ENCODE peak calls at places on chromosomes 11 and 22, in ten cellular contexts. F is activated CD4-positive, alpha-beta T cell treated with anti-CD3 and anti-CD28 coated beads for 1 hour; E is B cell; K is AG04450; U is AG08396; T is T-helper 9 cell; G is tibial artery; X is T-helper 2 cell treated with Interferon-gamma antibody and Interleukin-4, amounts not matched to agents 5 μg/mL and 100 μg/mL, for 36 hours; Z is neural crest cell; V is GM03348. I is an unnamed sample.

GRCh38 chr11:103436131-103436770 is 327.0 kb downstream of the DYNC2H1 start:
- DNase-seq in X (no peak), T (no peak), E (no peak), V (no peak), U (no peak), F (no peak), Z (no peak), G (no peak), K (no peak), I (no peak)

GRCh38 chr11:67583319-67584204 is at the start of gene GSTP1:
- DNase-seq in U (peak; percentile 97), X (peak; percentile 83), T (peak; percentile 70), E (peak; percentile 83), F (peak; percentile 64), Z (peak; percentile 92), G (peak; percentile 97), K (peak; percentile 78), V (peak; percentile 97), I (peak; percentile 76)

GRCh38 chr11:58560842-58561241 is 14.8 kb downstream of the LPXN start:
- DNase-seq in Z (no peak), V (no peak), U (no peak), F (no peak), X (no peak), E (no peak), G (no peak), T (no peak), K (no peak), I (no peak)

GRCh38 chr11:32374261-32374711 is 61.1 kb downstream of the WT1 start:
- DNase-seq in X (peak; percentile 18), T (no peak), V (peak; percentile 44), U (peak; percentile 18), E (no peak), G (no peak), F (no peak), K (no peak), Z (peak; percentile 25), I (peak; percentile 13)

GRCh38 chr11:92329644-92330043 is 105.0 kb downstream of the FAT3 start:
- DNase-seq in T (no peak), X (no peak), E (no peak), G (no peak), K (no peak), V (peak; percentile 51), U (peak; percentile 26), Z (no peak), F (no peak), I (no peak)

GRCh38 chr11:32116668-32117067 is 25.8 kb downstream of the RCN1 start:
- DNase-seq in X (no peak), U (no peak), K (no peak), T (no peak), F (no peak), V (no peak), G (no peak), E (no peak), Z (no peak), I (no peak)

GRCh38 chr11:27201454-27202302 is 161.1 kb downstream of the BBOX1 start:
- DNase-seq in K (no peak), U (peak; percentile 37), T (no peak), E (no peak), F (no peak), G (no peak), V (peak; percentile 62), Z (no peak), X (no peak), I (peak; percentile 75)

GRCh38 chr22:29218758-29219408 is 13.2 kb downstream of the EMID1 start:
- DNase-seq in Z (no peak), V (no peak), E (peak; percentile 17), F (no peak), X (no peak), G (no peak), U (no peak), T (no peak), K (no peak), I (no peak)

GRCh38 chr11:35261197-35261596 is 122.2 kb downstream of the CD44 start:
- DNase-seq in G (no peak), V (no peak), U (no peak), F (no peak), E (no peak), T (no peak), X (no peak), K (no peak), Z (no peak), I (no peak)

GRCh38 chr11:6622261-6623171 is 3.3 kb upstream of the TPP1 start:
- DNase-seq in V (no peak), Z (no peak), T (no peak), G (no peak), E (no peak), U (no peak), F (no peak), X (no peak), K (no peak), I (no peak)

GRCh38 chr11:11036185-11037161 is 178.6 kb upstream of the ZBED5 start:
- DNase-seq in K (no peak), E (peak; percentile 30), T (peak; percentile 10), Z (no peak), U (peak; percentile 32), X (no peak), V (peak; percentile 44), G (no peak), F (no peak), I (peak; percentile 29)

GRCh38 chr11:120197254-120197891 is 13.5 kb upstream of the OAF start:
- DNase-seq in G (no peak), T (no peak), E (no peak), U (no peak), Z (no peak), X (no peak), K (no peak), F (no peak), V (peak; percentile 53), I (no peak)

GRCh38 chr22:39595622-39596182 is 25.1 kb downstream of the CACNA1I start:
- DNase-seq in F (no peak), X (no peak), E (no peak), V (no peak), Z (no peak), G (no peak), T (no peak), K (no peak), U (no peak), I (no peak)

GRCh38 chr22:48068323-48068722 is 1305.9 kb downstream of the TBC1D22A start:
- DNase-seq in Z (no peak), F (no peak), X (no peak), E (no peak), U (no peak), T (no peak), V (no peak), K (no peak), G (no peak), I (no peak)

GRCh38 chr11:72969894-72970335 is 155.7 kb downstream of the ATG16L2 start:
- DNase-seq in Z (no peak), U (peak; percentile 13), F (no peak), G (no peak), T (no peak), X (peak; percentile 26), V (peak; percentile 54), K (no peak), E (no peak), I (no peak)

GRCh38 chr11:5247479-5248192 is 2.0 kb downstream of the HBG1 start:
- DNase-seq in T (no peak), E (no peak), F (no peak), X (no peak), V (no peak), Z (no peak), U (no peak), K (no peak), G (no peak), I (no peak)

GRCh38 chr11:87809256-87809655 is 366.0 kb downstream of the RAB38 start:
- DNase-seq in V (no peak), G (no peak), E (no peak), X (no peak), K (no peak), U (no peak), T (no peak), F (no peak), Z (no peak), I (no peak)

GRCh38 chr11:107857550-107858216 is 904 bp downstream of the SLC35F2 start:
- DNase-seq in F (no peak), X (no peak), K (no peak), E (no peak), T (no peak), U (no peak), G (no peak), V (no peak), Z (peak; percentile 11), I (peak; percentile 7)

GRCh38 chr22:20536590-20537324 is 29.3 kb downstream of the MED15 start:
- DNase-seq in V (no peak), T (no peak), K (no peak), E (no peak), F (no peak), U (no peak), Z (no peak), G (no peak), X (no peak), I (no peak)

GRCh38 chr11:100759856-100760255 is 72.8 kb downstream of the ARHGAP42 start:
- DNase-seq in U (no peak), E (no peak), F (no peak), G (no peak), T (no peak), Z (no peak), X (no peak), K (no peak), V (no peak), I (no peak)

GRCh38 chr22:47064016-47064415 is 301.6 kb downstream of the TBC1D22A start:
- DNase-seq in E (no peak), X (no peak), Z (no peak), U (no peak), V (no peak), T (no peak), F (no peak), K (no peak), G (peak; percentile 38), I (no peak)

GRCh38 chr11:43278302-43278956 is 33.4 kb upstream of the API5 start:
- DNase-seq in E (no peak), F (no peak), U (peak; percentile 48), T (no peak), X (no peak), Z (no peak), G (no peak), K (no peak), V (no peak), I (peak; percentile 50)

GRCh38 chr11:109791337-109791736 is 301.9 kb upstream of the ZC3H12C start:
- DNase-seq in K (no peak), E (no peak), G (no peak), T (no peak), U (no peak), X (no peak), F (no peak), V (no peak), Z (no peak), I (no peak)

GRCh38 chr22:32543020-32543357 is 68.4 kb downstream of the FBXO7 start:
- DNase-seq in K (no peak), G (no peak), V (no peak), U (no peak), F (no peak), T (no peak), X (no peak), Z (no peak), E (no peak), I (no peak)

GRCh38 chr22:49097966-49098365 is 729.7 kb downstream of the BRD1 start:
- DNase-seq in V (no peak), F (no peak), U (no peak), E (no peak), X (no peak), Z (no peak), G (no peak), T (no peak), K (no peak), I (no peak)

GRCh38 chr11:91100432-91100831 is 877.6 kb upstream of the CHORDC1 start:
- DNase-seq in K (no peak), T (no peak), E (no peak), U (no peak), F (no peak), Z (no peak), X (no peak), V (no peak), G (no peak), I (no peak)

GRCh38 chr22:26168199-26168915 is 905 bp upstream of the SEZ6L start:
- DNase-seq in G (no peak), Z (no peak), F (no peak), T (no peak), K (no peak), X (no peak), V (no peak), U (no peak), E (no peak), I (no peak)

GRCh38 chr22:22460635-22461034 is 47.9 kb downstream of the ZNF280B start:
- DNase-seq in Z (no peak), K (no peak), E (no peak), V (peak; percentile 18), G (no peak), X (no peak), U (no peak), T (no peak), F (no peak), I (peak; percentile 3)